ENCODE peak calls at places on chromosomes 12 and 14, in six cellular contexts. S is GM23338, Z is neural progenitor cell, T is K562, J is HepG2, W is GM23248. B is an unnamed sample. For H3K36me3 and H3K4me1, the result is how much of the 10 kb centered on the place peaks cover.

GRCh38 chr12:46292754-46293402 is 24.0 kb upstream of the SLC38A1 start:
- DNase-seq in J (peak), S (no peak), Z (no peak), W (peak), T (no peak), B (peak)

GRCh38 chr12:24856541-24856940 is 92.4 kb downstream of the BCAT1 start:
- DNase-seq in Z (no peak), S (no peak), J (no peak), W (no peak), T (no peak), B (no peak)

GRCh38 chr14:35399083-35399807 is 5.3 kb downstream of the NFKBIA start:
- DNase-seq in W (no peak), Z (no peak), S (no peak), T (no peak), J (no peak), B (peak)

GRCh38 chr12:124294686-124295315 is at the start of gene RFLNA:
- DNase-seq in J (no peak), Z (peak), W (peak), T (no peak), S (peak), B (no peak)

GRCh38 chr12:92208613-92209121 is 63.0 kb upstream of the BTG1 start:
- DNase-seq in S (no peak), T (no peak), J (no peak), W (peak), Z (peak), B (peak)

GRCh38 chr12:6450091-6450868 is 1.6 kb upstream of the TAPBPL start:
- DNase-seq in S (no peak), W (peak), J (no peak), T (no peak), Z (peak), B (no peak)

GRCh38 chr12:53543539-53543938 is 36.3 kb upstream of the NPFF start:
- DNase-seq in J (peak), Z (peak), W (peak), T (peak), S (peak), B (peak)

GRCh38 chr14:68628605-68629310 is 164.1 kb downstream of the ZFP36L1 start:
- DNase-seq in J (peak), Z (peak), T (no peak), S (peak), W (no peak), B (peak)

GRCh38 chr14:80117876-80118275 is 93.4 kb downstream of the DIO2 start:
- DNase-seq in S (no peak), J (no peak), T (no peak), W (no peak), Z (no peak), B (no peak)

GRCh38 chr14:68695326-68695768 is 97.5 kb downstream of the ZFP36L1 start:
- DNase-seq in J (peak), Z (no peak), T (no peak), W (peak), S (no peak), B (peak)

GRCh38 chr12:58148405-58148804 is 207.0 kb downstream of the ATP23 start:
- DNase-seq in W (peak), T (no peak), J (no peak), Z (no peak), S (no peak), B (peak)

GRCh38 chr12:59115526-59115925 is 195.2 kb upstream of the LRIG3 start:
- DNase-seq in J (no peak), S (no peak), Z (no peak), W (peak), T (no peak), B (no peak)

GRCh38 chr12:72203764-72204335 is 68.3 kb upstream of the TRHDE start:
- DNase-seq in T (no peak), W (no peak), S (no peak), Z (no peak), J (no peak), B (no peak)

GRCh38 chr12:388012-388411 is 1.1 kb downstream of the KDM5A start:
- DNase-seq in T (no peak), S (no peak), J (no peak), W (no peak), Z (no peak), B (no peak)

GRCh38 chr12:104768033-104768432 is 190.1 kb downstream of the SLC41A2 start:
- DNase-seq in S (no peak), W (no peak), Z (no peak), T (no peak), J (no peak), B (peak)

GRCh38 chr12:6204533-6205143 is 4.4 kb downstream of the CD9 start:
- DNase-seq in Z (no peak), T (peak), J (no peak), S (no peak), W (no peak), B (no peak)

GRCh38 chr12:116563262-116563661 is 4.1 kb downstream of the MAP1LC3B2 start:
- DNase-seq in Z (no peak), T (no peak), W (no peak), J (no peak), S (no peak), B (no peak)

GRCh38 chr12:21827135-21827534 is 52.6 kb upstream of the KCNJ8 start:
- DNase-seq in T (no peak), Z (no peak), W (no peak), S (no peak), J (no peak), B (no peak)

GRCh38 chr12:116236148-116236731 is 41.3 kb downstream of the MED13L start:
- DNase-seq in W (peak), Z (peak), J (peak), S (peak), T (peak), B (peak)

GRCh38 chr12:76028649-76029277 is 2.8 kb downstream of the PHLDA1 start:
- DNase-seq in J (peak), W (peak), T (no peak), Z (no peak), S (no peak), B (no peak)

DNA sequence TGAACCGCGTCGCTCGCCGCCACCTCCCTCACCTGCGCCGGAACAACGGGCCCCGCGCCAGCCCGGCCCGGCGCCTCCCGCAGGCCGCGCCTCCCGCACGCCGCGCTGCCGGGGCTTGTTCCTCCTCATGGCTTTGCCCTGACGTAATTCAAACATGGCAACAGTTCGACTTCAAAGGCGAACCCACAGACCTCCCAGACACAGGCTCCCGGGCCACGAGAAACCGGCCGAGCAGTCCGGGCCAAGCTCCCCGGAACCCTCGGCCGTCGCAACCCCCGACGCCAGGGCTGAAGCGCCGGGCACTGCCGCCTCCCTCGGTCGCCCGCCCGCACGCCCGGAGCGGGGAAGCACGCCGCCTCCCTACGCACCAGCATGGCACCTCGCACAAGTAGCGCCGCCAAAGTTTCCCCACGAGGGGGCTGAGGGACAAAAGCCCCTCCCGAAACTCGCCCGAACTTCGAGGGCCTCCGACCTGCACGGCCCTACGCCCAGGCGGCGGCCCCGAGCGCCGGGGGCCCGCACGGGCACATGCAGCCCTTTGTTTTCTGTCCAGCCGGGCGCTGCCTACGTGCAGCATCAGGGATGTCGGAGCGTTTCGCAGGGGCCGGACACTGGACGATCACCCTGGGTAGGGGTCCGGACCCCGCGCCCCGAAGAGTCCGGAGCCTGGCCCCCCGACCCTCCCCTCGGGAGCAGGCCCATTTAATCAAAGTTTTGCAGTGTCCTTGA is 1.7 kb downstream of the SINHCAF start:
- DNase-seq in S (peak), W (peak), T (peak), Z (peak), J (peak), B (peak)
- TF ChIP-seq EZH2 in S (no peak), W (no peak), T (no peak), Z (no peak), J (no peak), B (no peak)

GRCh38 chr14:50744242-50744641 is 76.1 kb upstream of the SAV1 start:
- DNase-seq in Z (no peak), T (no peak), J (no peak), S (no peak), W (no peak), B (no peak)

GRCh38 chr14:50739186-50739585 is 71.1 kb upstream of the SAV1 start:
- DNase-seq in W (no peak), S (no peak), J (no peak), Z (no peak), T (no peak), B (no peak)

GRCh38 chr14:50745401-50746058 is 77.4 kb upstream of the SAV1 start:
- DNase-seq in S (no peak), W (no peak), J (no peak), T (no peak), Z (no peak), B (no peak)

GRCh38 chr14:50740858-50741257 is 72.8 kb upstream of the SAV1 start:
- DNase-seq in Z (no peak), S (no peak), W (peak), J (no peak), T (no peak), B (no peak)

DNA sequence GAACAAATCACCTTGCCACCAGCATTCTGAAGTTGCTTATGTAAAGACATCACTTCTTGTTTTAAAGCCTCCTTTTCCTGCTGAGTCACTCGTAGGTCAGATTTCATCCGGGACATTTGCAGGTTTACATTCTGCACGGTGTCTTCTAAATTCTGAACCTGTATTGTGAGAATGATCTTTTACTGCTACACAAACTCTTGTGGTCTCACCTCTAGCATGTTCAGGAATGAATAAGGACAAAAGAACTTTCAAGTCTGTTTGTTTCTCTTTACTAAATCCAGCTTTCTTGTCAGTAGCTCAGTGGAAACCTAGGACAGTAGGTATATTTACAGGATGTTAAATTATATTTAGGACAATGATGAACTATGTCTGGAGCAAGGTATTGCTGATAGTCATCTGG is 73.5 kb upstream of the SAV1 start:
- DNase-seq in J (no peak), T (no peak), S (no peak), W (peak), Z (no peak), B (peak)
- H3K36me3 ChIP-seq in J (under half), T (under half), S (under half), W (under half), Z (under half), B (under half)

DNA sequence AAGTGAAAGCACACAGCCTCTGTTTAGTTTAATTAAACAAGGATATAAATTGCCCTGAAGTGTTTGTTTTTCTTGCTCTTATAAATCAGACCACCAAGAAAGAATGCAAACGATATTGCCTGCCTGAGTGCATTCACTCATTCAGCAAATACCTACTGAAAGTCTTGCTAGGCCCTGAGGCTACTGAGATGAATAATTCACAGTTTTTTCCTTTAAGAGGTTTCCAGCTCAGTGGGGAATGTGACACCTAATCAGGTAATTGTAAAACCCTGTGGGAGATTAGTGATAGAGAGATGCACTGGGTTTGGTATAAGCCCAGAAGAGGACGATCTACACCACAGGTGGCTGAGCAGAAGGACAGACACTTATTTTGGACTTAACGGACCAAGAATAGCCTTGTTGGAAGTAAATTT is 151.4 kb downstream of the SLC35F4 start:
- DNase-seq in W (no peak), T (no peak), Z (peak), S (peak), J (no peak), B (no peak)
- H3K4me1 ChIP-seq in W (under half), T (under half), Z (under half), S (under half), J (under half), B (under half)

GRCh38 chr14:94773682-94774211 is 3.8 kb upstream of the GSC start:
- DNase-seq in W (no peak), S (peak), T (no peak), J (no peak), Z (peak), B (no peak)
- TF ChIP-seq EZH2 in W (peak), S (peak), T (no peak), J (no peak), Z (peak), B (peak)

B was measured in mammary epithelial cell.